ENCODE peak calls at places on chromosomes 6 and 20, in six cellular contexts. One of them, this sample, is unnamed.

GRCh38 chr6:105136433-105137350 is 43.1 kb downstream of the POPDC3 start:
- DNase-seq in H9: peak; percentile 68
- DNase-seq in stimulated activated CD4-positive, alpha-beta T cell treated with anti-CD3 and anti-CD28 coated beads, Interleukin-4, amount 100 ng/mL, for 48 hours: peak; percentile 2
- DNase-seq in CD4-positive, alpha-beta T cell: no peak
- DNase-seq in activated gamma-delta T cell treated with anti-CD3 and anti-CD28 coated beads, Interleukin-2, amount 50 U/mL, for 16 hours: no peak
- DNase-seq in uterus: peak; percentile 43
- DNase-seq in this sample: peak; percentile 57

GRCh38 chr20:1377984-1378742 is 14.7 kb downstream of the FKBP1A start:
- DNase-seq in H9: no peak
- DNase-seq in stimulated activated CD4-positive, alpha-beta T cell treated with anti-CD3 and anti-CD28 coated beads, Interleukin-4, amount 100 ng/mL, for 48 hours: no peak
- DNase-seq in CD4-positive, alpha-beta T cell: no peak
- DNase-seq in activated gamma-delta T cell treated with anti-CD3 and anti-CD28 coated beads, Interleukin-2, amount 50 U/mL, for 16 hours: no peak
- DNase-seq in uterus: no peak
- DNase-seq in this sample: no peak

GRCh38 chr6:155770313-155770712 is 314.7 kb upstream of the NOX3 start:
- DNase-seq in H9: no peak
- DNase-seq in stimulated activated CD4-positive, alpha-beta T cell treated with anti-CD3 and anti-CD28 coated beads, Interleukin-4, amount 100 ng/mL, for 48 hours: no peak
- DNase-seq in CD4-positive, alpha-beta T cell: no peak
- DNase-seq in activated gamma-delta T cell treated with anti-CD3 and anti-CD28 coated beads, Interleukin-2, amount 50 U/mL, for 16 hours: no peak
- DNase-seq in uterus: no peak
- DNase-seq in this sample: no peak

GRCh38 chr6:119241124-119241491 is 108.5 kb downstream of the MAN1A1 start:
- DNase-seq in H9: no peak
- DNase-seq in stimulated activated CD4-positive, alpha-beta T cell treated with anti-CD3 and anti-CD28 coated beads, Interleukin-4, amount 100 ng/mL, for 48 hours: no peak
- DNase-seq in CD4-positive, alpha-beta T cell: no peak
- DNase-seq in activated gamma-delta T cell treated with anti-CD3 and anti-CD28 coated beads, Interleukin-2, amount 50 U/mL, for 16 hours: no peak
- DNase-seq in uterus: peak; percentile 12
- DNase-seq in this sample: no peak

GRCh38 chr6:140069576-140069975 is 695.1 kb upstream of the CITED2 start:
- DNase-seq in H9: no peak
- DNase-seq in stimulated activated CD4-positive, alpha-beta T cell treated with anti-CD3 and anti-CD28 coated beads, Interleukin-4, amount 100 ng/mL, for 48 hours: no peak
- DNase-seq in CD4-positive, alpha-beta T cell: no peak
- DNase-seq in activated gamma-delta T cell treated with anti-CD3 and anti-CD28 coated beads, Interleukin-2, amount 50 U/mL, for 16 hours: no peak
- DNase-seq in uterus: no peak
- DNase-seq in this sample: no peak

GRCh38 chr6:43254138-43254817 is 11.0 kb downstream of the TTBK1 start:
- DNase-seq in H9: no peak
- DNase-seq in stimulated activated CD4-positive, alpha-beta T cell treated with anti-CD3 and anti-CD28 coated beads, Interleukin-4, amount 100 ng/mL, for 48 hours: no peak
- DNase-seq in CD4-positive, alpha-beta T cell: no peak
- DNase-seq in activated gamma-delta T cell treated with anti-CD3 and anti-CD28 coated beads, Interleukin-2, amount 50 U/mL, for 16 hours: no peak
- DNase-seq in uterus: no peak
- DNase-seq in this sample: no peak

GRCh38 chr6:146582857-146583256 is 15.9 kb upstream of the ADGB start:
- DNase-seq in H9: no peak
- DNase-seq in stimulated activated CD4-positive, alpha-beta T cell treated with anti-CD3 and anti-CD28 coated beads, Interleukin-4, amount 100 ng/mL, for 48 hours: no peak
- DNase-seq in CD4-positive, alpha-beta T cell: no peak
- DNase-seq in activated gamma-delta T cell treated with anti-CD3 and anti-CD28 coated beads, Interleukin-2, amount 50 U/mL, for 16 hours: no peak
- DNase-seq in uterus: no peak
- DNase-seq in this sample: no peak

GRCh38 chr20:52313335-52313963 is 121.9 kb upstream of the ZFP64 start:
- DNase-seq in H9: peak; percentile 58
- DNase-seq in stimulated activated CD4-positive, alpha-beta T cell treated with anti-CD3 and anti-CD28 coated beads, Interleukin-4, amount 100 ng/mL, for 48 hours: no peak
- DNase-seq in CD4-positive, alpha-beta T cell: no peak
- DNase-seq in activated gamma-delta T cell treated with anti-CD3 and anti-CD28 coated beads, Interleukin-2, amount 50 U/mL, for 16 hours: no peak
- DNase-seq in uterus: no peak
- DNase-seq in this sample: no peak

This sample was measured in stimulated activated effector memory CD8-positive, alpha-beta T cell treated with anti-CD3 and anti-CD28 coated beads, Interleukin-12 subunit alpha, Interleukin-12 subunit beta, amount 100 ng/mL, for 72 hours.